ENCODE peak calls at places on chromosomes 16 and 17, in seven cellular contexts. F is A549, P is coronary artery, N is left ventricle myocardium inferior, Q is body of pancreas, R is neural crest cell, S is Calu3. L is an unnamed sample.

GRCh38 chr16:85402910-85403692 is 210.0 kb upstream of the GSE1 start:
- DNase-seq in N (peak; percentile 62), Q (peak; percentile 7), P (no peak), R (no peak), S (peak; percentile 0), F (no peak), L (no peak)

GRCh38 chr17:72811976-72812687 is 280.4 kb downstream of the SLC39A11 start:
- DNase-seq in Q (no peak), R (no peak), S (no peak), N (no peak), P (no peak), F (no peak), L (no peak)

GRCh38 chr17:35981908-35982330 is 622 bp upstream of the CCL16 start:
- DNase-seq in Q (no peak), F (no peak), R (no peak), N (no peak), P (no peak), S (peak; percentile 46), L (peak; percentile 66)

GRCh38 chr16:90046971-90047713 is 27.9 kb upstream of the DBNDD1 start:
- DNase-seq in S (peak; percentile 52), Q (peak; percentile 81), R (peak; percentile 60), F (no peak), P (peak; percentile 67), N (peak; percentile 65), L (no peak)

GRCh38 chr16:87218281-87219055 is 98.7 kb downstream of the C16orf95 start:
- DNase-seq in Q (no peak), R (no peak), S (no peak), P (no peak), N (no peak), F (no peak), L (no peak)

GRCh38 chr17:65356524-65356923 is 204.9 kb downstream of the AXIN2 start:
- DNase-seq in R (no peak), F (no peak), P (no peak), N (no peak), S (no peak), Q (no peak), L (peak; percentile 66)

GRCh38 chr16:20064520-20064919 is 9.2 kb downstream of the GPR139 start:
- DNase-seq in N (no peak), P (no peak), R (no peak), S (no peak), F (no peak), Q (no peak), L (no peak)

GRCh38 chr17:68910256-68910705 is 44.9 kb downstream of the ABCA8 start:
- DNase-seq in S (no peak), N (peak; percentile 27), Q (peak; percentile 7), F (no peak), R (no peak), P (no peak), L (peak; percentile 63)

GRCh38 chr16:57374067-57374534 is 1.8 kb downstream of the CX3CL1 start:
- DNase-seq in R (no peak), P (no peak), F (no peak), N (no peak), S (no peak), Q (peak; percentile 27), L (no peak)

GRCh38 chr17:44043326-44043725 is 23.1 kb downstream of the LSM12 start:
- DNase-seq in R (no peak), P (no peak), Q (no peak), F (no peak), S (no peak), N (no peak), L (no peak)

GRCh38 chr16:4411684-4412083 is 4.7 kb downstream of the CORO7 start:
- DNase-seq in S (no peak), F (no peak), N (peak; percentile 83), R (peak; percentile 53), Q (peak; percentile 32), P (no peak), L (no peak)

GRCh38 chr17:56172517-56172982 is 19.3 kb downstream of the ANKFN1 start:
- DNase-seq in Q (no peak), S (no peak), N (peak; percentile 26), F (no peak), P (no peak), R (no peak), L (no peak)

GRCh38 chr17:61450641-61451537 is 1.3 kb upstream of the TBX4 start:
- DNase-seq in F (no peak), Q (no peak), R (no peak), S (no peak), N (no peak), P (peak; percentile 46), L (peak; percentile 69)

GRCh38 chr17:67278363-67278762 is 33.4 kb upstream of the HELZ start:
- DNase-seq in P (no peak), Q (no peak), R (no peak), N (no peak), S (no peak), F (no peak), L (no peak)

GRCh38 chr17:69870091-69870530 is 204.9 kb upstream of the KCNJ16 start:
- DNase-seq in F (peak; percentile 10), S (no peak), R (no peak), N (no peak), Q (no peak), P (no peak), L (no peak)

GRCh38 chr16:27781195-27781524 is 231.2 kb downstream of the KATNIP start:
- DNase-seq in R (no peak), N (peak; percentile 45), F (no peak), Q (no peak), S (no peak), P (no peak), L (no peak)

GRCh38 chr16:50093607-50094570 is 28.1 kb downstream of the HEATR3 start:
- DNase-seq in N (peak; percentile 54), P (no peak), Q (peak; percentile 81), S (no peak), R (no peak), F (no peak), L (no peak)

GRCh38 chr17:72434991-72435618 is 314.3 kb downstream of the SOX9 start:
- DNase-seq in N (no peak), S (no peak), P (no peak), F (no peak), Q (no peak), R (no peak), L (no peak)

DNA sequence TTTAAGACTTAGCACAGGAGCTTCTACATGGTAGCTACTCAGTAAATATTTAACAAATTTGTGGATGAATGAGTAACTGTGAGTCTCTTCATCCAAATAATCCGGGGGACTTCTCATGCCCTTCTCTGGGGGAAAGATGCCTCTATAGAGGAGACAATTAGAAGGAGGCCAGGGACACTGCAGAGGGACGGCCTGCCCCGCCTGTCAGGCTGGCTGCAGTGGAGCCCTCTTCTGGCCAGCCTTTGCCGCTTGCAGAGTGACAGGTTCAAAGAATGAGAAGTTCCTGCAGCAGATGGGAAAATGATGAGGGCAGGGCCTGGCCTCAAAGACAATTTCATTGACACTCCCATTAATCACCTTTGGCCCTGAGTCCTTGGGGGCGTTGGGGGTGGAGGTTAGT is 339.1 kb downstream of the MAF start:
- DNase-seq in N (peak; percentile 57), P (no peak), F (peak; percentile 22), S (peak; percentile 56), R (peak; percentile 33), Q (peak; percentile 34), L (no peak)
- TF ChIP-seq CTCF in N (peak; percentile 65), P (no peak), F (no peak), S (no peak), R (peak; percentile 66), Q (peak; percentile 34), L (peak; percentile 41)

DNA sequence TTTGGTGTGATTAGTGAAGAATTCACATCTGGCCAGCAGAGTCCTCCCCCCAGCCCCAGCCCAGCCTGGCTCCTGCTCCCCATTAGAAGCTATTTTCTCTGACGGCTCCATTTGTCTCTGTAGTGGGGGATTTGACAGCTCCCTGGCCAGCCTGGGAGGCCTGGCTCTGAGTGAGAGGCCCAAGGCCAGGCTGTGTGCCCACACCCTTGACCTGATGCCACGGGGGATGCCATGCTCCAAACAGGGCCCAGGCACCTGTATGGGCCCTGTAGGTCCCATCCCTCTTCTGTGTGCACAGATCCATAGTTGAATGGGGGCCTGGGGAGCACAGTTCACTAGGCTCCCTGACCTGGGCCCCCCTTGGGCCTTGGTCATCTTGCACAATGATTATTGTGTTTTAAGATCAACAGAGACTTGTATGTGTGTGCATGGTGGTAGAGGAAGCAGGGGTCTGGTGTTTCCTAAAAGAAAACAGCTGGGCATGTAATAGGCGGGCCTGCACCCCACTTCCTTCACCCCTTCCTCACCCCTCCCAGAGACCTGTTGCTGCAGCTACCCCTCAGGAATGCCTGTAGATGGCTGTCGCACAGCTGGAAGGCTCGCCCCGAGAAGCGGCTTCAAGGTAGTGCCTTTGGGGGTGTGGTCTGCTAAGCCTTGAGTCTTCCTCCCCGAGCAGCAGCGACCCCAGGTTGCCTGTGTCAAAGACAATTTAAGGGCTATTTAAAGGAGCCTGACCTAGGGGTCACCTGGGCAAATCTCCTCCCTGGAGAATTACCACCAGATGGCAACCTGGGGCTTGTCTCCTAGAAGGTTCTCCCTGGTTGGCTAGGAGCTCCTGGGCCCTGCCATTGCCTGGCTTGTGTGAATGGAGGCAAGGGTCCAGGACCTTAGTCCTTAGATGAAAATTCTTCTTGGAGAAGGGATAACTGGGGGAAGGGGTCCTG is 51.0 kb upstream of the TAC4 start:
- DNase-seq in N (no peak), P (no peak), S (peak; percentile 50), R (no peak), Q (no peak), F (peak; percentile 68), L (no peak)
- TF ChIP-seq CTCF in N (no peak), P (no peak), S (peak; percentile 42), R (no peak), Q (peak; percentile 9), F (peak; percentile 52), L (no peak)

GRCh38 chr16:35196313-35196712 is 1736.9 kb downstream of the TP53TG3F start:
- DNase-seq in P (peak; percentile 53), F (no peak), N (no peak), S (no peak), Q (no peak), R (no peak), L (peak; percentile 82)

GRCh38 chr16:35194681-35195080 is 1735.3 kb downstream of the TP53TG3F start:
- DNase-seq in S (no peak), R (no peak), F (no peak), P (peak; percentile 59), Q (no peak), N (no peak), L (no peak)

GRCh38 chr16:35193956-35194355 is 1734.5 kb downstream of the TP53TG3F start:
- DNase-seq in Q (no peak), N (no peak), F (no peak), R (no peak), P (peak; percentile 54), S (no peak), L (no peak)

GRCh38 chr16:35195864-35196216 is 1736.4 kb downstream of the TP53TG3F start:
- DNase-seq in P (peak; percentile 47), F (no peak), S (no peak), Q (no peak), N (no peak), R (no peak), L (no peak)

GRCh38 chr16:35195173-35195863 is 1735.9 kb downstream of the TP53TG3F start:
- DNase-seq in S (no peak), Q (no peak), R (no peak), F (no peak), P (peak; percentile 43), N (no peak), L (no peak)
- TF ChIP-seq CTCF in S (no peak), Q (no peak), R (no peak), F (no peak), P (no peak), N (no peak), L (no peak)

DNA sequence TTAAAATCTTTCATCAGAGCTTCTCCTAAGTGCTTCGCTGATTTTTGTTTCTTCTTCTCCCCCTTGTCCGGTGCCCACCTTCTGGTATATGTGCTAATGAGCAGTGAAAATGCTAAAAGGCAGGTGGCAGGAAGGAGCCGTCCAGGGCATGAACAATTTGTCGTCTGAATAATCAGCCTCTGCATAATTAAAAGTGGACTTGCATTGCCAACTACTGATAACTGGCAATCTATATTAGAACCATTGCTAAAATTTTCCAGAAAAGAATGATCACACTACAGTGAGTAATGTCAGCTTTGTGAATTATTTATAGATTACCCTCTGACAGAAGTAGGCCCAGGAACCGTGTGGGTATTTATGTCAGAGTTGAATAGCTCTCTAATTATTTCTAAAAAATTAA is 28.1 kb downstream of the SERPINF1 start:
- DNase-seq in S (no peak), P (no peak), N (no peak), Q (no peak), R (no peak), F (no peak), L (no peak)
- TF ChIP-seq CTCF in S (no peak), P (no peak), N (peak; percentile 32), Q (no peak), R (no peak), F (no peak), L (no peak)